ENCODE peak calls at places on chromosomes 6 and 20, in four cellular contexts. One of them, this sample, is unnamed.

GRCh38 chr20:36349384-36350170 is 43.4 kb downstream of the DLGAP4 start:
- DNase-seq in heart left ventricle: peak
- DNase-seq in ovary: no peak
- DNase-seq in HTR-8/SVneo: peak
- DNase-seq in this sample: no peak

GRCh38 chr20:61859712-61860111 is 206.0 kb downstream of the TAF4 start:
- DNase-seq in HTR-8/SVneo: no peak
- DNase-seq in ovary: no peak
- DNase-seq in heart left ventricle: peak
- DNase-seq in this sample: no peak

GRCh38 chr20:33211817-33212424 is 5.2 kb upstream of the BPIFA3 start:
- DNase-seq in ovary: no peak
- DNase-seq in heart left ventricle: no peak
- DNase-seq in HTR-8/SVneo: peak
- DNase-seq in this sample: no peak

GRCh38 chr6:119110601-119111548 is 32.4 kb upstream of the FAM184A start:
- DNase-seq in HTR-8/SVneo: peak
- DNase-seq in ovary: peak
- DNase-seq in heart left ventricle: no peak
- DNase-seq in this sample: peak

GRCh38 chr6:82176616-82177015 is 70.9 kb downstream of the IBTK start:
- DNase-seq in ovary: no peak
- DNase-seq in heart left ventricle: no peak
- DNase-seq in HTR-8/SVneo: no peak
- DNase-seq in this sample: no peak

GRCh38 chr6:169332250-169332649 is 78.6 kb upstream of the THBS2 start:
- DNase-seq in heart left ventricle: no peak
- DNase-seq in HTR-8/SVneo: no peak
- DNase-seq in ovary: no peak
- DNase-seq in this sample: no peak

GRCh38 chr6:7101290-7101689 is 6.5 kb upstream of the RREB1 start:
- DNase-seq in ovary: no peak
- DNase-seq in HTR-8/SVneo: no peak
- DNase-seq in heart left ventricle: no peak
- DNase-seq in this sample: no peak

GRCh38 chr6:158071121-158072082 is 89.7 kb downstream of the SYNJ2 start:
- DNase-seq in HTR-8/SVneo: no peak
- DNase-seq in heart left ventricle: peak
- DNase-seq in ovary: no peak
- DNase-seq in this sample: no peak

GRCh38 chr6:155461636-155462035 is 6.0 kb upstream of the NOX3 start:
- DNase-seq in ovary: peak
- DNase-seq in heart left ventricle: no peak
- DNase-seq in HTR-8/SVneo: no peak
- DNase-seq in this sample: no peak

GRCh38 chr20:46056970-46057855 is 28.2 kb downstream of the SLC12A5 start:
- DNase-seq in HTR-8/SVneo: peak
- DNase-seq in ovary: peak
- DNase-seq in heart left ventricle: peak
- DNase-seq in this sample: peak

GRCh38 chr6:107972413-107973096 is 14.5 kb upstream of the SEC63 start:
- DNase-seq in ovary: peak
- DNase-seq in HTR-8/SVneo: no peak
- DNase-seq in heart left ventricle: no peak
- DNase-seq in this sample: no peak

GRCh38 chr20:36462440-36463211 is 78.7 kb upstream of the MYL9 start:
- DNase-seq in ovary: peak
- DNase-seq in heart left ventricle: peak
- DNase-seq in HTR-8/SVneo: no peak
- DNase-seq in this sample: peak

GRCh38 chr6:18501313-18502013 is 114.3 kb downstream of the RNF144B start:
- DNase-seq in heart left ventricle: peak
- DNase-seq in HTR-8/SVneo: peak
- DNase-seq in ovary: peak
- DNase-seq in this sample: peak

GRCh38 chr6:157068691-157069228 is 254.6 kb downstream of the TMEM242 start:
- DNase-seq in ovary: no peak
- DNase-seq in HTR-8/SVneo: no peak
- DNase-seq in heart left ventricle: no peak
- DNase-seq in this sample: no peak

GRCh38 chr6:70616728-70617260 is 50.1 kb downstream of the SDHAF4 start:
- DNase-seq in ovary: no peak
- DNase-seq in heart left ventricle: no peak
- DNase-seq in HTR-8/SVneo: no peak
- DNase-seq in this sample: no peak

GRCh38 chr20:58614984-58615760 is 35.9 kb upstream of the STX16 start:
- DNase-seq in heart left ventricle: no peak
- DNase-seq in ovary: no peak
- DNase-seq in HTR-8/SVneo: no peak
- DNase-seq in this sample: no peak

GRCh38 chr6:107534762-107535161 is 44.8 kb downstream of the SOBP start:
- DNase-seq in HTR-8/SVneo: no peak
- DNase-seq in heart left ventricle: no peak
- DNase-seq in ovary: no peak
- DNase-seq in this sample: no peak

GRCh38 chr20:47244451-47244850 is 112.0 kb downstream of the ZMYND8 start:
- DNase-seq in heart left ventricle: no peak
- DNase-seq in HTR-8/SVneo: no peak
- DNase-seq in ovary: no peak
- DNase-seq in this sample: no peak

GRCh38 chr6:138690975-138691594 is 82.5 kb upstream of the CCDC28A start:
- DNase-seq in heart left ventricle: no peak
- DNase-seq in HTR-8/SVneo: no peak
- DNase-seq in ovary: no peak
- DNase-seq in this sample: no peak

GRCh38 chr20:50510706-50511401 is 671 bp downstream of the PTPN1 start:
- DNase-seq in heart left ventricle: no peak
- DNase-seq in HTR-8/SVneo: no peak
- DNase-seq in ovary: peak
- DNase-seq in this sample: peak

GRCh38 chr20:56483970-56484369 is 15.5 kb downstream of the RTF2 start:
- DNase-seq in heart left ventricle: no peak
- DNase-seq in ovary: no peak
- DNase-seq in HTR-8/SVneo: no peak
- DNase-seq in this sample: no peak

GRCh38 chr6:7674291-7674690 is 51.6 kb upstream of the BMP6 start:
- DNase-seq in HTR-8/SVneo: no peak
- DNase-seq in ovary: no peak
- DNase-seq in heart left ventricle: no peak
- DNase-seq in this sample: no peak